ENCODE peak calls at places on chromosomes 16 and 17, in ten cellular contexts. One of them, this sample, is unnamed.

GRCh38 chr16:81521141-81521626 is 76.6 kb downstream of the CMIP start:
- DNase-seq in activated naive CD4-positive, alpha-beta T cell treated with Interleukin-2 at 50 U/mL for 16 hours: peak
- DNase-seq in activated CD4-positive, CD25-positive, alpha-beta regulatory T cell: peak
- DNase-seq in EL: no peak
- DNase-seq in Caco-2: no peak
- DNase-seq in activated CD4-positive, alpha-beta T cell treated with anti-CD3 and anti-CD28 coated beads for 48 hours: peak
- DNase-seq in left lung: no peak
- DNase-seq in stimulated activated CD4-positive, alpha-beta T cell treated with anti-CD3 and anti-CD28 coated beads, Interleukin-2, amount 100 ng/mL, for 4 hours: peak
- DNase-seq in GM10248: peak
- DNase-seq in progenitor cell of endocrine pancreas: no peak
- DNase-seq in this sample: no peak

GRCh38 chr17:68019336-68019674 is 16.2 kb upstream of the KPNA2 start:
- DNase-seq in left lung: no peak
- DNase-seq in activated CD4-positive, CD25-positive, alpha-beta regulatory T cell: no peak
- DNase-seq in Caco-2: no peak
- DNase-seq in progenitor cell of endocrine pancreas: no peak
- DNase-seq in activated naive CD4-positive, alpha-beta T cell treated with Interleukin-2 at 50 U/mL for 16 hours: no peak
- DNase-seq in EL: no peak
- DNase-seq in stimulated activated CD4-positive, alpha-beta T cell treated with anti-CD3 and anti-CD28 coated beads, Interleukin-2, amount 100 ng/mL, for 4 hours: no peak
- DNase-seq in activated CD4-positive, alpha-beta T cell treated with anti-CD3 and anti-CD28 coated beads for 48 hours: no peak
- DNase-seq in GM10248: no peak
- DNase-seq in this sample: no peak

GRCh38 chr17:16877102-16877501 is 94.8 kb downstream of the TNFRSF13B start:
- DNase-seq in activated CD4-positive, CD25-positive, alpha-beta regulatory T cell: no peak
- DNase-seq in Caco-2: no peak
- DNase-seq in stimulated activated CD4-positive, alpha-beta T cell treated with anti-CD3 and anti-CD28 coated beads, Interleukin-2, amount 100 ng/mL, for 4 hours: no peak
- DNase-seq in left lung: no peak
- DNase-seq in activated CD4-positive, alpha-beta T cell treated with anti-CD3 and anti-CD28 coated beads for 48 hours: no peak
- DNase-seq in EL: peak
- DNase-seq in GM10248: no peak
- DNase-seq in progenitor cell of endocrine pancreas: no peak
- DNase-seq in activated naive CD4-positive, alpha-beta T cell treated with Interleukin-2 at 50 U/mL for 16 hours: no peak
- DNase-seq in this sample: no peak

GRCh38 chr16:25692734-25693508 is 1.2 kb downstream of the HS3ST4 start:
- DNase-seq in activated CD4-positive, CD25-positive, alpha-beta regulatory T cell: no peak
- DNase-seq in activated CD4-positive, alpha-beta T cell treated with anti-CD3 and anti-CD28 coated beads for 48 hours: no peak
- DNase-seq in stimulated activated CD4-positive, alpha-beta T cell treated with anti-CD3 and anti-CD28 coated beads, Interleukin-2, amount 100 ng/mL, for 4 hours: no peak
- DNase-seq in activated naive CD4-positive, alpha-beta T cell treated with Interleukin-2 at 50 U/mL for 16 hours: no peak
- DNase-seq in progenitor cell of endocrine pancreas: peak
- DNase-seq in Caco-2: no peak
- DNase-seq in EL: no peak
- DNase-seq in left lung: no peak
- DNase-seq in GM10248: peak
- DNase-seq in this sample: no peak

GRCh38 chr17:59842901-59843652 is 49.7 kb downstream of the TUBD1 start:
- DNase-seq in GM10248: peak
- DNase-seq in Caco-2: peak
- DNase-seq in activated CD4-positive, CD25-positive, alpha-beta regulatory T cell: no peak
- DNase-seq in activated CD4-positive, alpha-beta T cell treated with anti-CD3 and anti-CD28 coated beads for 48 hours: peak
- DNase-seq in stimulated activated CD4-positive, alpha-beta T cell treated with anti-CD3 and anti-CD28 coated beads, Interleukin-2, amount 100 ng/mL, for 4 hours: peak
- DNase-seq in progenitor cell of endocrine pancreas: no peak
- DNase-seq in activated naive CD4-positive, alpha-beta T cell treated with Interleukin-2 at 50 U/mL for 16 hours: peak
- DNase-seq in left lung: peak
- DNase-seq in EL: peak
- DNase-seq in this sample: no peak

GRCh38 chr17:75512946-75513666 is 2.2 kb downstream of the CASKIN2 start:
- DNase-seq in GM10248: no peak
- DNase-seq in activated CD4-positive, CD25-positive, alpha-beta regulatory T cell: no peak
- DNase-seq in stimulated activated CD4-positive, alpha-beta T cell treated with anti-CD3 and anti-CD28 coated beads, Interleukin-2, amount 100 ng/mL, for 4 hours: no peak
- DNase-seq in activated naive CD4-positive, alpha-beta T cell treated with Interleukin-2 at 50 U/mL for 16 hours: no peak
- DNase-seq in left lung: no peak
- DNase-seq in progenitor cell of endocrine pancreas: no peak
- DNase-seq in activated CD4-positive, alpha-beta T cell treated with anti-CD3 and anti-CD28 coated beads for 48 hours: no peak
- DNase-seq in EL: peak
- DNase-seq in Caco-2: no peak
- DNase-seq in this sample: no peak

GRCh38 chr16:5575846-5576245 is 478.3 kb upstream of the EEF2KMT start:
- DNase-seq in activated CD4-positive, alpha-beta T cell treated with anti-CD3 and anti-CD28 coated beads for 48 hours: no peak
- DNase-seq in left lung: no peak
- DNase-seq in activated CD4-positive, CD25-positive, alpha-beta regulatory T cell: no peak
- DNase-seq in EL: no peak
- DNase-seq in GM10248: no peak
- DNase-seq in activated naive CD4-positive, alpha-beta T cell treated with Interleukin-2 at 50 U/mL for 16 hours: no peak
- DNase-seq in stimulated activated CD4-positive, alpha-beta T cell treated with anti-CD3 and anti-CD28 coated beads, Interleukin-2, amount 100 ng/mL, for 4 hours: no peak
- DNase-seq in Caco-2: no peak
- DNase-seq in progenitor cell of endocrine pancreas: no peak
- DNase-seq in this sample: no peak

GRCh38 chr17:77279448-77280303 is 138.9 kb downstream of the SEC14L1 start:
- DNase-seq in Caco-2: peak
- DNase-seq in GM10248: no peak
- DNase-seq in activated CD4-positive, CD25-positive, alpha-beta regulatory T cell: no peak
- DNase-seq in stimulated activated CD4-positive, alpha-beta T cell treated with anti-CD3 and anti-CD28 coated beads, Interleukin-2, amount 100 ng/mL, for 4 hours: no peak
- DNase-seq in activated CD4-positive, alpha-beta T cell treated with anti-CD3 and anti-CD28 coated beads for 48 hours: no peak
- DNase-seq in left lung: peak
- DNase-seq in progenitor cell of endocrine pancreas: no peak
- DNase-seq in activated naive CD4-positive, alpha-beta T cell treated with Interleukin-2 at 50 U/mL for 16 hours: no peak
- DNase-seq in EL: no peak
- DNase-seq in this sample: no peak

GRCh38 chr17:57085448-57086068 is 512 bp downstream of the AKAP1 start:
- DNase-seq in EL: peak
- DNase-seq in Caco-2: peak
- DNase-seq in activated CD4-positive, CD25-positive, alpha-beta regulatory T cell: peak
- DNase-seq in activated naive CD4-positive, alpha-beta T cell treated with Interleukin-2 at 50 U/mL for 16 hours: peak
- DNase-seq in progenitor cell of endocrine pancreas: peak
- DNase-seq in GM10248: peak
- DNase-seq in activated CD4-positive, alpha-beta T cell treated with anti-CD3 and anti-CD28 coated beads for 48 hours: peak
- DNase-seq in stimulated activated CD4-positive, alpha-beta T cell treated with anti-CD3 and anti-CD28 coated beads, Interleukin-2, amount 100 ng/mL, for 4 hours: peak
- DNase-seq in left lung: peak
- DNase-seq in this sample: no peak

GRCh38 chr16:67760831-67761230 is 41.7 kb upstream of the GFOD2 start:
- DNase-seq in progenitor cell of endocrine pancreas: no peak
- DNase-seq in Caco-2: no peak
- DNase-seq in activated CD4-positive, alpha-beta T cell treated with anti-CD3 and anti-CD28 coated beads for 48 hours: no peak
- DNase-seq in EL: no peak
- DNase-seq in GM10248: no peak
- DNase-seq in activated naive CD4-positive, alpha-beta T cell treated with Interleukin-2 at 50 U/mL for 16 hours: no peak
- DNase-seq in left lung: no peak
- DNase-seq in activated CD4-positive, CD25-positive, alpha-beta regulatory T cell: no peak
- DNase-seq in stimulated activated CD4-positive, alpha-beta T cell treated with anti-CD3 and anti-CD28 coated beads, Interleukin-2, amount 100 ng/mL, for 4 hours: no peak
- DNase-seq in this sample: no peak

GRCh38 chr17:61201211-61201610 is 198.4 kb upstream of the TBX2 start:
- DNase-seq in activated CD4-positive, alpha-beta T cell treated with anti-CD3 and anti-CD28 coated beads for 48 hours: no peak
- DNase-seq in activated CD4-positive, CD25-positive, alpha-beta regulatory T cell: no peak
- DNase-seq in progenitor cell of endocrine pancreas: no peak
- DNase-seq in activated naive CD4-positive, alpha-beta T cell treated with Interleukin-2 at 50 U/mL for 16 hours: no peak
- DNase-seq in Caco-2: no peak
- DNase-seq in stimulated activated CD4-positive, alpha-beta T cell treated with anti-CD3 and anti-CD28 coated beads, Interleukin-2, amount 100 ng/mL, for 4 hours: no peak
- DNase-seq in GM10248: no peak
- DNase-seq in left lung: no peak
- DNase-seq in EL: peak
- DNase-seq in this sample: no peak